ENCODE peak calls at places on chromosomes 2 and 18, in seven cellular contexts. Y is AG04450; Q is tibial nerve; J is foreskin keratinocyte; C is dorsolateral prefrontal cortex; X is effector memory CD4-positive, alpha-beta T cell; E is heart right ventricle. F is an unnamed sample.

GRCh38 chr2:86011449-86011941 is 94.2 kb downstream of the POLR1A start:
- DNase-seq in Y (no peak), Q (no peak), J (peak), C (peak), X (no peak), E (no peak), F (no peak)

GRCh38 chr2:68319397-68320117 is at the start of gene CNRIP1:
- DNase-seq in Y (peak), Q (peak), J (no peak), C (peak), X (no peak), E (peak), F (peak)

GRCh38 chr2:216149741-216150140 is 40.6 kb downstream of the XRCC5 start:
- DNase-seq in Y (no peak), Q (no peak), J (peak), C (no peak), X (no peak), E (no peak), F (no peak)

GRCh38 chr18:52280702-52281101 is 59.3 kb upstream of the DCC start:
- DNase-seq in Y (no peak), Q (no peak), J (no peak), C (no peak), X (no peak), E (no peak), F (no peak)

GRCh38 chr2:172991036-172991435 is 84.6 kb upstream of the MAP3K20 start:
- DNase-seq in Y (no peak), Q (no peak), J (no peak), C (no peak), X (no peak), E (no peak), F (no peak)

GRCh38 chr2:128901572-128902391 is 583.1 kb upstream of the HS6ST1 start:
- DNase-seq in Y (no peak), Q (no peak), J (no peak), C (no peak), X (no peak), E (no peak), F (no peak)

GRCh38 chr2:37875332-37875976 is 49.6 kb upstream of the RMDN2 start:
- DNase-seq in Y (no peak), Q (no peak), J (no peak), C (no peak), X (no peak), E (no peak), F (no peak)

GRCh38 chr2:168961450-168962229 is 60.5 kb downstream of the G6PC2 start:
- DNase-seq in Y (peak), Q (no peak), J (peak), C (no peak), X (peak), E (no peak), F (no peak)

GRCh38 chr18:46220116-46220515 is 115.9 kb downstream of the HAUS1 start:
- DNase-seq in Y (peak), Q (no peak), J (peak), C (no peak), X (no peak), E (no peak), F (no peak)

GRCh38 chr2:153059338-153060052 is 341.1 kb downstream of the ARL6IP6 start:
- DNase-seq in Y (no peak), Q (no peak), J (peak), C (no peak), X (no peak), E (no peak), F (no peak)

GRCh38 chr18:21703241-21703820 is 1.2 kb downstream of the ABHD3 start:
- DNase-seq in Y (no peak), Q (no peak), J (peak), C (no peak), X (peak), E (no peak), F (no peak)
- H3K27ac ChIP-seq in Y (peak), Q (peak), J (peak), C (peak), X (peak), E (peak), F (no peak)

DNA sequence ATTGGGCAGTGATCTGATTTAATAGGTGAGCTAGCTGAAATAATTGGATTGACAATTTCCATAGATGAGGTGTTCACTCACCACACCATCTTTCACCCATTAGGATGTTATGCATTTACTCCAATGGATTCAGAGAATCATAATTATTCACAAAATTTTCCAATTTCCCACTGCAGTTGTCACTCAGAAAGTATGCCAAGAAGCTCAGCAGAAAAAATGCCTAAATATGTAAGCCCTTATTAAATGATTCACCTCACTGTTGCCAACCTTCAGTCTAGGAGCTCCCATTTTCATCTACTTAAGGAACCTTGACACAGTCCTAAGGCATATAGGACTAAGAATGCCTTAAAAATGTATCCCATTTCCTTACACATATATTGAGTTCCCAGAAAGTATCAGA is 94.3 kb downstream of the MBD2 start:
- DNase-seq in Y (no peak), Q (no peak), J (peak), C (no peak), X (no peak), E (no peak), F (no peak)
- H3K27ac ChIP-seq in Y (no peak), Q (no peak), J (no peak), C (no peak), X (no peak), E (no peak), F (no peak)

GRCh38 chr2:239581352-239581901 is 180.6 kb upstream of the HDAC4 start:
- DNase-seq in Y (no peak), Q (no peak), J (no peak), C (peak), X (no peak), E (no peak), F (no peak)
- H3K27ac ChIP-seq in Y (no peak), Q (no peak), J (no peak), C (no peak), X (no peak), E (no peak), F (no peak)

GRCh38 chr2:199819746-199820145 is 31.2 kb downstream of the FTCDNL1 start:
- DNase-seq in Y (no peak), Q (no peak), J (no peak), C (no peak), X (no peak), E (no peak), F (no peak)
- H3K27ac ChIP-seq in Y (no peak), Q (no peak), J (no peak), C (no peak), X (no peak), E (no peak), F (no peak)

GRCh38 chr2:28336264-28336992 is 56.2 kb upstream of the FOSL2 start:
- DNase-seq in Y (no peak), Q (no peak), J (no peak), C (no peak), X (no peak), E (no peak), F (no peak)

GRCh38 chr2:28335666-28336065 is 57.0 kb upstream of the FOSL2 start:
- DNase-seq in Y (no peak), Q (no peak), J (no peak), C (no peak), X (no peak), E (no peak), F (no peak)

GRCh38 chr2:28333606-28334526 is 58.8 kb upstream of the FOSL2 start:
- DNase-seq in Y (no peak), Q (no peak), J (no peak), C (no peak), X (no peak), E (peak), F (no peak)

GRCh38 chr2:28332696-28333095 is 60.0 kb upstream of the FOSL2 start:
- DNase-seq in Y (no peak), Q (no peak), J (no peak), C (no peak), X (no peak), E (no peak), F (no peak)

GRCh38 chr2:28334527-28334891 is 58.1 kb upstream of the FOSL2 start:
- DNase-seq in Y (no peak), Q (no peak), J (no peak), C (no peak), X (no peak), E (no peak), F (no peak)
- H3K27ac ChIP-seq in Y (no peak), Q (no peak), J (no peak), C (no peak), X (no peak), E (peak), F (no peak)

GRCh38 chr18:827093-827677 is 15.1 kb upstream of the YES1 start:
- DNase-seq in Y (no peak), Q (no peak), J (peak), C (no peak), X (no peak), E (no peak), F (no peak)

GRCh38 chr18:829432-829831 is 17.4 kb upstream of the YES1 start:
- DNase-seq in Y (no peak), Q (no peak), J (no peak), C (no peak), X (no peak), E (no peak), F (no peak)

GRCh38 chr18:833197-833596 is 21.2 kb upstream of the YES1 start:
- DNase-seq in Y (no peak), Q (no peak), J (no peak), C (no peak), X (no peak), E (no peak), F (no peak)

GRCh38 chr18:832085-832681 is 20.1 kb upstream of the YES1 start:
- DNase-seq in Y (no peak), Q (no peak), J (no peak), C (no peak), X (no peak), E (peak), F (no peak)

DNA sequence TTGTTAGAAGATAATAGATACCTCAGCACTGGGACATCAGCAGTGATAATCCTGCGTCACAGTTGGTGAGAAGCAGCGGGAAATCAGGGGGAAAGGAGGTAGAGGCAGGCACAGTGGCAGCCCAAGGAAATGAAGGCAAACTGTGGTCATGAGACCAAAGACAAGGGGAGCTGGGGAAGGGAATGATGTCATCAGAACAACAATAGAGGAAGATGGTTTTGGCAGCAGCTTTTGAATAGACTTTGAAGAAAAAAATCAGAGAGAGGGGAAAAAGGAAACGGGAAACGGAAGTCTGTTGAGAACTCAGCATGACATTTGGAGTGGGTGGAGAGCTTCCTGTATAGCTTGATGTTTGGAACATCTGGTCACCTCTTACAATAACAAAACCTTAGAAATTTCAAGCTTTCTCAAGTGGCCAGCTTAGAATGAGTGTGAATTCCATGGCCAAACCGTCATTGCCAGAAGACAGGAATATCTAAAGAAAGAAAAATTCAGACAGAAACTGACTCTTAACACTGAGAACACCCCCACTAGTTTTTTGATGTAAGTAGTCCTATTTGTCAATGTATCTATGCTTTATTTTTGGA is 18.4 kb upstream of the YES1 start:
- DNase-seq in Y (no peak), Q (no peak), J (no peak), C (no peak), X (no peak), E (no peak), F (no peak)
- H3K27ac ChIP-seq in Y (no peak), Q (no peak), J (no peak), C (no peak), X (no peak), E (peak), F (no peak)

GRCh38 chr2:74001781-74002514 is 17.2 kb downstream of the TET3 start:
- DNase-seq in Y (no peak), Q (no peak), J (no peak), C (no peak), X (no peak), E (no peak), F (no peak)
- H3K27ac ChIP-seq in Y (no peak), Q (no peak), J (no peak), C (peak), X (peak), E (peak), F (peak)

DNA sequence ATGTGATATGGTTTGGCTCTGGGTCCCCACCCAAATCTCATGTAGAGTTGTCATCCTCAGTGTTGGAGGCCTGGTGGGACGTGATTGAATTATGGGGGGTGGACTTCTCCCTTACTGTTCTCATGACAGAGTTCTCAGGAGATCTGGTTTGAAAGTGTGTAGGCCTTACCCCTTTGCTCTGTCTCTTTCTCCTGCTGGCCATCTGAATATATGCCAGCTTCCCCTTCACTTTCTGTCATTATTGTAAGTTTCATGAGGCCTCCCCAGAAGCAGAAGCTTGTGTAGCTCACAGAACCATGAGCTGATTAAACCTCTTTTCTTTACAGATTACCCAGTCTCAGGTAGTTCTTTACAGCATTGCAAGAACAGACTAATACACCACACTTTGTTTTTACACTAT is 222.3 kb downstream of the DOK6 start:
- DNase-seq in Y (no peak), Q (no peak), J (no peak), C (no peak), X (no peak), E (no peak), F (no peak)
- H3K27ac ChIP-seq in Y (no peak), Q (no peak), J (no peak), C (no peak), X (no peak), E (no peak), F (no peak)